ENCODE peak calls at places on chromosomes 4 and X, in seven cellular contexts. L is EH, O is psoas muscle, R is brain microvascular endothelial cell, Y is WTC11, W is NAMALWA, D is nephron progenitor cell. T is an unnamed sample.

GRCh38 chrX:22686138-22686541 is 313.6 kb upstream of the DDX53 start:
- DNase-seq in L (peak; percentile 42), O (peak; percentile 78), R (peak; percentile 56), Y (peak; percentile 9), W (peak; percentile 90), D (no peak), T (peak; percentile 50)

GRCh38 chr4:157447195-157447594 is 226.7 kb downstream of the GRIA2 start:
- DNase-seq in L (no peak), O (no peak), R (no peak), Y (no peak), W (no peak), D (no peak), T (no peak)

GRCh38 chr4:119025916-119026661 is 109.5 kb upstream of the MYOZ2 start:
- DNase-seq in L (peak; percentile 94), O (no peak), R (peak; percentile 78), Y (no peak), W (no peak), D (no peak), T (peak; percentile 72)

GRCh38 chr4:126532527-126532926 is 1100.2 kb upstream of the INTU start:
- DNase-seq in L (no peak), O (no peak), R (no peak), Y (no peak), W (no peak), D (no peak), T (no peak)

GRCh38 chr4:154124539-154125255 is 335.8 kb upstream of the SFRP2 start:
- DNase-seq in L (peak; percentile 95), O (no peak), R (peak; percentile 56), Y (no peak), W (no peak), D (no peak), T (no peak)

GRCh38 chrX:153723351-153724251 is 586 bp downstream of the BCAP31 start:
- DNase-seq in L (peak; percentile 51), O (peak; percentile 63), R (peak; percentile 13), Y (peak; percentile 38), W (peak; percentile 73), D (peak; percentile 60), T (peak; percentile 71)

GRCh38 chr4:184471872-184472539 is 2.3 kb downstream of the IRF2 start:
- DNase-seq in L (no peak), O (no peak), R (peak; percentile 9), Y (no peak), W (peak; percentile 81), D (no peak), T (peak; percentile 66)

GRCh38 chr4:151807220-151807619 is 46.4 kb upstream of the GATB start:
- DNase-seq in L (peak; percentile 49), O (no peak), R (no peak), Y (no peak), W (no peak), D (no peak), T (peak; percentile 7)